ENCODE peak calls at places on chromosomes 4 and X, in ten cellular contexts. One of them, this sample, is unnamed.

GRCh38 chr4:6055030-6055429 is 36.8 kb upstream of the C4orf50 start:
- DNase-seq in mammary epithelial cell: no peak
- DNase-seq in left lung: no peak
- DNase-seq in pancreas: no peak
- DNase-seq in stomach: no peak
- DNase-seq in tibial artery: no peak
- DNase-seq in AG09319: no peak
- DNase-seq in OCI-LY7: no peak
- DNase-seq in choroid plexus epithelial cell: no peak
- DNase-seq in brain microvascular endothelial cell: no peak
- DNase-seq in this sample: no peak

GRCh38 chr4:18405054-18405453 is 383.5 kb upstream of the LCORL start:
- DNase-seq in left lung: no peak
- DNase-seq in AG09319: no peak
- DNase-seq in choroid plexus epithelial cell: no peak
- DNase-seq in stomach: no peak
- DNase-seq in OCI-LY7: no peak
- DNase-seq in pancreas: no peak
- DNase-seq in tibial artery: no peak
- DNase-seq in mammary epithelial cell: no peak
- DNase-seq in brain microvascular endothelial cell: no peak
- DNase-seq in this sample: no peak

GRCh38 chr4:89781321-89781720 is 55.6 kb downstream of the SNCA start:
- DNase-seq in left lung: no peak
- DNase-seq in mammary epithelial cell: peak
- DNase-seq in pancreas: no peak
- DNase-seq in brain microvascular endothelial cell: no peak
- DNase-seq in choroid plexus epithelial cell: no peak
- DNase-seq in AG09319: no peak
- DNase-seq in stomach: no peak
- DNase-seq in OCI-LY7: no peak
- DNase-seq in tibial artery: no peak
- DNase-seq in this sample: no peak

GRCh38 chrX:40097101-40097491 is 662 bp downstream of the BCOR start:
- DNase-seq in tibial artery: no peak
- DNase-seq in brain microvascular endothelial cell: no peak
- DNase-seq in pancreas: peak
- DNase-seq in stomach: no peak
- DNase-seq in mammary epithelial cell: no peak
- DNase-seq in OCI-LY7: no peak
- DNase-seq in AG09319: no peak
- DNase-seq in choroid plexus epithelial cell: no peak
- DNase-seq in left lung: peak
- DNase-seq in this sample: no peak

GRCh38 chrX:2699959-2700358 is 8.9 kb downstream of the CD99 start:
- DNase-seq in AG09319: no peak
- DNase-seq in left lung: no peak
- DNase-seq in stomach: no peak
- DNase-seq in brain microvascular endothelial cell: no peak
- DNase-seq in tibial artery: no peak
- DNase-seq in pancreas: no peak
- DNase-seq in choroid plexus epithelial cell: no peak
- DNase-seq in mammary epithelial cell: no peak
- DNase-seq in OCI-LY7: no peak
- DNase-seq in this sample: no peak

GRCh38 chr4:147578057-147578476 is 39.1 kb upstream of the TMEM184C start:
- DNase-seq in left lung: no peak
- DNase-seq in tibial artery: peak
- DNase-seq in brain microvascular endothelial cell: peak
- DNase-seq in stomach: no peak
- DNase-seq in choroid plexus epithelial cell: peak
- DNase-seq in AG09319: peak
- DNase-seq in mammary epithelial cell: peak
- DNase-seq in pancreas: no peak
- DNase-seq in OCI-LY7: no peak
- DNase-seq in this sample: peak

GRCh38 chr4:797066-797465 is 28.9 kb downstream of the CPLX1 start:
- DNase-seq in brain microvascular endothelial cell: no peak
- DNase-seq in OCI-LY7: peak
- DNase-seq in pancreas: no peak
- DNase-seq in AG09319: no peak
- DNase-seq in stomach: no peak
- DNase-seq in tibial artery: no peak
- DNase-seq in choroid plexus epithelial cell: no peak
- DNase-seq in left lung: peak
- DNase-seq in mammary epithelial cell: no peak
- DNase-seq in this sample: no peak

GRCh38 chr4:5976431-5976830 is 41.8 kb downstream of the C4orf50 start:
- DNase-seq in choroid plexus epithelial cell: no peak
- DNase-seq in OCI-LY7: no peak
- DNase-seq in brain microvascular endothelial cell: no peak
- DNase-seq in left lung: no peak
- DNase-seq in tibial artery: peak
- DNase-seq in stomach: no peak
- DNase-seq in pancreas: no peak
- DNase-seq in mammary epithelial cell: no peak
- DNase-seq in AG09319: no peak
- DNase-seq in this sample: no peak

GRCh38 chrX:69389221-69389620 is 114.9 kb upstream of the NALF2 start:
- DNase-seq in AG09319: no peak
- DNase-seq in left lung: no peak
- DNase-seq in tibial artery: no peak
- DNase-seq in mammary epithelial cell: no peak
- DNase-seq in brain microvascular endothelial cell: no peak
- DNase-seq in pancreas: no peak
- DNase-seq in OCI-LY7: no peak
- DNase-seq in choroid plexus epithelial cell: no peak
- DNase-seq in stomach: no peak
- DNase-seq in this sample: no peak

GRCh38 chrX:69388526-69388925 is 115.6 kb upstream of the NALF2 start:
- DNase-seq in brain microvascular endothelial cell: no peak
- DNase-seq in pancreas: no peak
- DNase-seq in OCI-LY7: no peak
- DNase-seq in left lung: no peak
- DNase-seq in AG09319: no peak
- DNase-seq in choroid plexus epithelial cell: no peak
- DNase-seq in tibial artery: no peak
- DNase-seq in stomach: no peak
- DNase-seq in mammary epithelial cell: no peak
- DNase-seq in this sample: no peak

GRCh38 chrX:69386681-69387080 is 117.4 kb upstream of the NALF2 start:
- DNase-seq in tibial artery: no peak
- DNase-seq in brain microvascular endothelial cell: no peak
- DNase-seq in OCI-LY7: no peak
- DNase-seq in mammary epithelial cell: no peak
- DNase-seq in stomach: no peak
- DNase-seq in AG09319: no peak
- DNase-seq in choroid plexus epithelial cell: no peak
- DNase-seq in pancreas: no peak
- DNase-seq in left lung: no peak
- DNase-seq in this sample: no peak

DNA sequence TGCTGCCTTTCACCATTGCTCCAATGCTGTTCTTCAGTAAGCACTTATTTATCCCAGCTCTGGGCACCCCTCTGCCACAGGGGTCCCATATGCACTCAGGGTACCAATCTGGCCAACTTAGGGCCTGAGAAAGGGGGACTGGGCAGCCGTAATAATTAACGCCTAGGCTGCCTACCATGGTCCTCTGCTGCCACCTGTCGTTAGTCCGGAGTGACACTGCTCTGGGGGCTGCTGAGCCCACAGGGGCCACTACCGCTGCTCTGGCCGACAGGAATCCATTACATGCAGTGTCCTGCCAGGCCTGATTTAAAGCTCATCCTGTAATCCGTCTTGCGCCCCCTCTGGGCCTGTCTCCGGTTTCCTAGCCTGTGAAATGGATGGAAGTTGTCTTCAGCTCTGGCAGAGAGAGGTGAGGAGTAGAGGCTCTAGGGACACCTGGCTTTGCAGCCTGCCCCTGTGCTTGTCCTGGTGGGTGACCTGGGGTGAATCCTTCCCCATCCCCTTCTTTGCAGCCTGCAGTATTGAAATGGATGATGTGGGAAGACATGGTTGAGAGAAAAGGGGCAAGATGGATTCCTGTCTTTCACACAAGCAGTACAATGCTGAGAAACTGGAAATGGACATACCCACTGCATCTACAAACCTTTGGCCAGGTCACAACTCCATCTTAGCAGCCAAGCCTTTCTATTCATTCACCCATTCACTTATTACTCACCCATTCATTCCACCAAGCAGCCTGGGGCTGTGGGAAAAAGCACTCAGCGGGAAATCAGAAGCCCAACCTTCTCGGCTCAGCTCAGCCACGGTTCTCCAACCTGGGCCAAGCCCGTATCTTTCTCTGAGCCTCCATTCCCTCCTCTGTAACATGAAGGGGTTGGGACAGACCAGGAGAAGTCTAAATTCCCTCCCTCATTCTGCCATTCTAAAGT is 116.3 kb upstream of the NALF2 start:
- DNase-seq in left lung: no peak
- DNase-seq in OCI-LY7: no peak
- DNase-seq in tibial artery: no peak
- DNase-seq in stomach: peak
- DNase-seq in choroid plexus epithelial cell: peak
- DNase-seq in brain microvascular endothelial cell: peak
- DNase-seq in pancreas: peak
- DNase-seq in AG09319: peak
- DNase-seq in mammary epithelial cell: peak
- DNase-seq in this sample: peak
- TF ChIP-seq CTCF in left lung: peak
- TF ChIP-seq CTCF in OCI-LY7: peak
- TF ChIP-seq CTCF in tibial artery: peak
- TF ChIP-seq CTCF in stomach: peak
- TF ChIP-seq CTCF in choroid plexus epithelial cell: peak
- TF ChIP-seq CTCF in brain microvascular endothelial cell: peak
- TF ChIP-seq CTCF in pancreas: peak
- TF ChIP-seq CTCF in AG09319: peak
- TF ChIP-seq CTCF in mammary epithelial cell: peak
- TF ChIP-seq CTCF in this sample: peak

GRCh38 chr4:56210397-56210796 is 176.9 kb downstream of the AASDH start:
- DNase-seq in tibial artery: no peak
- DNase-seq in left lung: no peak
- DNase-seq in AG09319: no peak
- DNase-seq in OCI-LY7: no peak
- DNase-seq in stomach: no peak
- DNase-seq in choroid plexus epithelial cell: no peak
- DNase-seq in mammary epithelial cell: no peak
- DNase-seq in pancreas: no peak
- DNase-seq in brain microvascular endothelial cell: no peak
- DNase-seq in this sample: no peak

GRCh38 chr4:56209767-56210166 is 177.5 kb downstream of the AASDH start:
- DNase-seq in left lung: no peak
- DNase-seq in pancreas: no peak
- DNase-seq in tibial artery: no peak
- DNase-seq in brain microvascular endothelial cell: no peak
- DNase-seq in stomach: no peak
- DNase-seq in OCI-LY7: no peak
- DNase-seq in AG09319: no peak
- DNase-seq in choroid plexus epithelial cell: no peak
- DNase-seq in mammary epithelial cell: no peak
- DNase-seq in this sample: no peak

GRCh38 chr4:56212774-56213173 is 174.5 kb downstream of the AASDH start:
- DNase-seq in brain microvascular endothelial cell: no peak
- DNase-seq in stomach: no peak
- DNase-seq in AG09319: no peak
- DNase-seq in choroid plexus epithelial cell: no peak
- DNase-seq in left lung: no peak
- DNase-seq in tibial artery: no peak
- DNase-seq in mammary epithelial cell: no peak
- DNase-seq in pancreas: no peak
- DNase-seq in OCI-LY7: no peak
- DNase-seq in this sample: no peak

GRCh38 chr4:56213543-56213942 is 173.7 kb downstream of the AASDH start:
- DNase-seq in OCI-LY7: no peak
- DNase-seq in AG09319: no peak
- DNase-seq in left lung: no peak
- DNase-seq in tibial artery: no peak
- DNase-seq in stomach: no peak
- DNase-seq in brain microvascular endothelial cell: no peak
- DNase-seq in pancreas: no peak
- DNase-seq in choroid plexus epithelial cell: no peak
- DNase-seq in mammary epithelial cell: no peak
- DNase-seq in this sample: no peak

DNA sequence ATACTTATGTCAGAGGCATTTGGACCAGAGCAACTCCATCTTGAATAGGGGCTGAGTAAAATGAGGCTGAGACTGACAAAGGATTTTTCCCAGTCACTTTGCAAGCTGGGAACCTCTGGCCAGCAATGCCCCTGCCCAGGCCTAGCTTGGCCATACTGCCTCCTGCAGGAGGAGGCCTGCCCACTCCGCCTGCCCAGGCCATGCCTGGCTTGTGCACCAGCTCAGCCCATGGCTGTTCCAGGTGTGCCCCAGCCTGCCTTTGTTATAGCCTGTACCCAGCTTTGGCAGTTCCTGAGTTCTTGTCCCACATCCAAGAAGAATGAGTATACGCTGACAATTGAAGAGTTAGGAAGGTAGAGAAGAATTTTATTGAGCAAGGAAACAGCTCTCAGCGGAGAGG is 176.1 kb downstream of the AASDH start:
- DNase-seq in choroid plexus epithelial cell: no peak
- DNase-seq in OCI-LY7: no peak
- DNase-seq in mammary epithelial cell: no peak
- DNase-seq in brain microvascular endothelial cell: no peak
- DNase-seq in AG09319: no peak
- DNase-seq in pancreas: no peak
- DNase-seq in tibial artery: no peak
- DNase-seq in left lung: no peak
- DNase-seq in stomach: no peak
- DNase-seq in this sample: no peak
- TF ChIP-seq CTCF in choroid plexus epithelial cell: no peak
- TF ChIP-seq CTCF in OCI-LY7: no peak
- TF ChIP-seq CTCF in mammary epithelial cell: no peak
- TF ChIP-seq CTCF in brain microvascular endothelial cell: no peak
- TF ChIP-seq CTCF in AG09319: no peak
- TF ChIP-seq CTCF in pancreas: no peak
- TF ChIP-seq CTCF in tibial artery: no peak
- TF ChIP-seq CTCF in left lung: no peak
- TF ChIP-seq CTCF in stomach: no peak
- TF ChIP-seq CTCF in this sample: no peak

GRCh38 chr4:83757121-83757621 is 221.3 kb downstream of the GPAT3 start:
- DNase-seq in pancreas: no peak
- DNase-seq in mammary epithelial cell: peak
- DNase-seq in stomach: no peak
- DNase-seq in left lung: no peak
- DNase-seq in AG09319: no peak
- DNase-seq in tibial artery: no peak
- DNase-seq in OCI-LY7: no peak
- DNase-seq in choroid plexus epithelial cell: no peak
- DNase-seq in brain microvascular endothelial cell: peak
- DNase-seq in this sample: no peak
- TF ChIP-seq CTCF in pancreas: no peak
- TF ChIP-seq CTCF in mammary epithelial cell: no peak
- TF ChIP-seq CTCF in stomach: no peak
- TF ChIP-seq CTCF in left lung: no peak
- TF ChIP-seq CTCF in AG09319: no peak
- TF ChIP-seq CTCF in tibial artery: no peak
- TF ChIP-seq CTCF in OCI-LY7: no peak
- TF ChIP-seq CTCF in choroid plexus epithelial cell: no peak
- TF ChIP-seq CTCF in brain microvascular endothelial cell: no peak
- TF ChIP-seq CTCF in this sample: no peak

DNA sequence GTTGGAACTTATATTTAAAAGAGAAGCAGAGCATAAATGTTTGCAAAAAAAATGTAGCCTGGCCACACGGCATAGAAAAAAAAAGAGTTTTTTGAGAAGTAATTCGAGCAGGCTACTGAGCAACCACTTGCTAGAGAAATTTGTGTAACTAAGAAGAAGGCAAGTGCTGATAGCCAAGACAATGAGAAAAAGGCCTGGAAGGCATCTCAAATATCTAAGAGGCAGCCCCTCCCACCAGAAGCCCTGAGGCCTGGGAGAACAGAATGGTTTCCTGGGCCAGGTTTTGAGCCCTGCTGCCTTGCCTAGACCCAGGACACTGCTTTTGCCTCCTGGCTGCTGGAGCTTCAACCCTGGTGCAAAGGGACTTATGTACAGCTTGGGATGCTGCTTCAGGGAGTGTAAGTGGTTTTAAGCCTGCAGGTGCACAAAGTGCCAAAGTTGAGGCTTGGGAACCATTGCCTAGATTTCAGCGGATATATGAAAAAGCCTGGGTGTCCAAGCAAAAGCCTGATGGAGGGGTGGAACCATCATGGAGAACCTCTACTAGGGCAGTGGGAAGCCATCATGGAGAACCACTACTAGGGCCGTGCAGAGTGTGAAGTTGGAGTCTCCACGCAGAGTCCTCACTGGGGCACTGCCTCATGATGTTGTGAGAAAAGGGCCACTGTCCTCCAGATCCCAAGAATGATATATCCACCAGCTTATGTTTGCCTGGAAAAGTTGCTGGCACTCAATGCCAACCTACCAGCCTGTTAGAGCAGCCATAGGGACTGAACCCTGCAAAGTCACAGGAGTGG is 9.7 kb downstream of the TECRL start:
- DNase-seq in pancreas: no peak
- DNase-seq in mammary epithelial cell: no peak
- DNase-seq in brain microvascular endothelial cell: no peak
- DNase-seq in left lung: no peak
- DNase-seq in OCI-LY7: no peak
- DNase-seq in stomach: no peak
- DNase-seq in tibial artery: no peak
- DNase-seq in choroid plexus epithelial cell: no peak
- DNase-seq in AG09319: no peak
- DNase-seq in this sample: no peak
- TF ChIP-seq CTCF in pancreas: no peak
- TF ChIP-seq CTCF in mammary epithelial cell: no peak
- TF ChIP-seq CTCF in brain microvascular endothelial cell: no peak
- TF ChIP-seq CTCF in left lung: no peak
- TF ChIP-seq CTCF in OCI-LY7: no peak
- TF ChIP-seq CTCF in stomach: no peak
- TF ChIP-seq CTCF in tibial artery: no peak
- TF ChIP-seq CTCF in choroid plexus epithelial cell: no peak
- TF ChIP-seq CTCF in AG09319: no peak
- TF ChIP-seq CTCF in this sample: no peak

This sample was measured in HFFc6.